ENCODE peak calls at places on chromosomes 4 and X, in four cellular contexts. E is T-helper 9 cell, P is astrocyte, W is memory B cell. J is an unnamed sample.
A peak's percentile ranks its signal among the peaks of the same experiment; 100 is the strongest.

GRCh38 chr4:44629280-44629866 is 22.1 kb downstream of the YIPF7 start:
- DNase-seq in W (peak; percentile 25), E (peak; percentile 4), P (peak; percentile 23), J (peak; percentile 47)

GRCh38 chr4:162347492-162348213 is 183.9 kb upstream of the FSTL5 start:
- DNase-seq in W (no peak), P (no peak), E (no peak), J (no peak)

GRCh38 chr4:8355864-8356565 is 84.5 kb downstream of the ACOX3 start:
- DNase-seq in P (peak; percentile 45), E (no peak), W (no peak), J (no peak)

GRCh38 chrX:102835504-102836146 is 101.4 kb upstream of the RAB40AL start:
- DNase-seq in W (no peak), E (no peak), P (no peak), J (peak; percentile 2)

GRCh38 chrX:107117993-107118321 is 665 bp downstream of the RBM41 start:
- DNase-seq in E (no peak), W (no peak), P (no peak), J (peak; percentile 30)

GRCh38 chr4:1205641-1206298 is 33.4 kb upstream of the SPON2 start:
- DNase-seq in E (no peak), W (no peak), P (no peak), J (no peak)

GRCh38 chrX:46574941-46575381 is 1.4 kb downstream of the CHST7 start:
- DNase-seq in E (peak; percentile 18), P (no peak), W (peak; percentile 32), J (peak; percentile 84)

GRCh38 chrX:70084592-70084991 is 22.3 kb downstream of the OTUD6A start:
- DNase-seq in W (no peak), P (no peak), E (no peak), J (no peak)

GRCh38 chr4:8278421-8279287 is 9.1 kb downstream of the HTRA3 start:
- DNase-seq in P (peak; percentile 73), W (no peak), E (no peak), J (no peak)

GRCh38 chr4:141971854-141972253 is 335.5 kb downstream of the IL15 start:
- DNase-seq in W (no peak), E (no peak), P (no peak), J (no peak)

GRCh38 chr4:133146574-133147198 is 2.4 kb upstream of the PCDH10 start:
- DNase-seq in P (peak; percentile 36), E (no peak), W (no peak), J (peak; percentile 11)

GRCh38 chr4:6049972-6050371 is 31.7 kb upstream of the C4orf50 start:
- DNase-seq in W (no peak), P (no peak), E (no peak), J (no peak)

GRCh38 chr4:59044316-59044715 is 1934.1 kb upstream of the IGFBP7 start:
- DNase-seq in E (no peak), P (no peak), W (no peak), J (no peak)